ENCODE peak calls at places on chromosomes 6 and 20, in five cellular contexts. C, H, V, R and Z are unnamed samples.

GRCh38 chr6:75154973-75155372 is 50.9 kb downstream of the COL12A1 start:
- DNase-seq in H (no peak), R (no peak), V (no peak), C (no peak), Z (no peak)

GRCh38 chr20:36315545-36316351 is 9.6 kb downstream of the DLGAP4 start:
- DNase-seq in H (peak; percentile 62), R (no peak), V (no peak), C (peak; percentile 68), Z (no peak)

GRCh38 chr6:121201108-121201507 is 133.2 kb downstream of the TBC1D32 start:
- DNase-seq in C (no peak), R (no peak), H (no peak), V (peak; percentile 27), Z (no peak)

GRCh38 chr20:34529742-34530141 is 13.5 kb downstream of the DYNLRB1 start:
- DNase-seq in V (no peak), H (no peak), C (no peak), R (no peak), Z (no peak)

GRCh38 chr20:46430921-46431712 is 24.7 kb upstream of the ELMO2 start:
- DNase-seq in R (no peak), V (no peak), C (no peak), H (no peak), Z (no peak)

GRCh38 chr20:40961686-40962640 is 66.7 kb upstream of the TOP1 start:
- DNase-seq in C (no peak), H (peak; percentile 39), V (peak; percentile 38), R (no peak), Z (no peak)

GRCh38 chr6:169224185-169224695 is 29.4 kb downstream of the THBS2 start:
- DNase-seq in C (peak; percentile 95), V (peak; percentile 91), H (no peak), R (peak; percentile 36), Z (no peak)

GRCh38 chr20:61588356-61589054 is 336.4 kb downstream of the CDH4 start:
- DNase-seq in V (peak; percentile 81), C (no peak), H (no peak), R (no peak), Z (peak; percentile 20)

GRCh38 chr6:10890151-10890550 is 3.3 kb downstream of the SYCP2L start:
- DNase-seq in V (no peak), C (no peak), H (no peak), R (no peak), Z (no peak)

GRCh38 chr6:118735320-118735719 is 83.9 kb upstream of the CEP85L start:
- DNase-seq in V (no peak), R (no peak), H (no peak), C (no peak), Z (peak; percentile 10)

GRCh38 chr20:36658300-36658699 is 12.3 kb upstream of the SLA2 start:
- DNase-seq in V (no peak), H (no peak), C (no peak), R (no peak), Z (no peak)

GRCh38 chr6:35258336-35258735 is 1.2 kb upstream of the ZNF76 start:
- DNase-seq in R (no peak), C (no peak), H (no peak), V (no peak), Z (no peak)

DNA sequence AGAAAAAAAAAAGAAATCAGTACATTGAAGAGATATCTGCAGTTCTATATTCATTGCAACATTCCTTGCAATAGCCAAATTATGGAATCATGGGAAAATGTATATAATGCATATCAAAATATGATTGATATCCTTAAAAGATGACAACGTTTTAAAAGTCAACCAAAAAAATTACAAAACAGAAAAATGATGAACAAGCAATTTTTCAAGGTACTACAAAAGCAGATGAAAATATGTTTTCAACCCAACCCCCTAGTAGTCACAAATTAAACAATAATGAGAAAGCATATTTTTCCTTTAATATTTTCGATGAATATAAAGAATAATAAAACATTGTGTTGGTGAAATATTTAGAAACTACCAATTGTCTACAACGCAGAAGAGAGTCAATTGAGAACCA is 497.6 kb downstream of the MEI4 start:
- DNase-seq in H (no peak), R (no peak), C (no peak), V (no peak), Z (no peak)
- TF ChIP-seq CTCF in H (no peak), R (no peak), C (no peak), V (no peak), Z (no peak)

DNA sequence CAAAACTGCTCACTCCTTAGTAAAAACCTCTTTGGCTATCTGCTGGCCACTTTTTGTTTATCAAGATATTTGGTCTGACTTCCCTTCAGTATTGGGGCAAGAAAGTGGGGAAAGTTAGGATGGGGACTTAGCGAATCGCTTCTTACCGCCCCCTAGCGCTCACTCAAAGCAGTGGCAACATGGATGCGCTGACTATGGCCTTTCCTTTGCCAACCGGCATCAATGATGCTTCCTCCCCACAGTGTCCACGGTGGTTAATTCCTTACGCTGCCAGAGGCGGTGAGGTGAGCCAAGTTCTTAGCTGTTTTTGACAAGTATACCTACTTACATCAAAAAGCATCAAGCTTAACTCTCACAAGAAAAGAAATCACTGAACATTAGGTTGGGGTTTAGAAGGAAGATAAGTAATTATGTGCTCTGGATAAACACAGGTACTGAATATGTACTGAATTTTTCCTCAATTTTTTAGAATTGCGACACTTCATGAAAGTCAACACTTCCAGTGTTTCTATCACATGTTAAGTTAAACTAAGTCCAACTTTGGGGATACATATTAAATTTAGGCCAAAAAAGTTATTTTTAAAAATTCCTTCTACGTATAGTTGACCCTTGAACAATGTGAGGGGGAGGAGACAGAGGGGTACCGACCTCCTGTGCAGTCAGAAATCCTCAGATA is 86.7 kb downstream of the GMDS start:
- DNase-seq in V (peak; percentile 41), H (no peak), R (no peak), C (no peak), Z (peak; percentile 43)
- TF ChIP-seq CTCF in V (peak; percentile 41), H (peak; percentile 77), R (no peak), C (no peak), Z (peak; percentile 52)

DNA sequence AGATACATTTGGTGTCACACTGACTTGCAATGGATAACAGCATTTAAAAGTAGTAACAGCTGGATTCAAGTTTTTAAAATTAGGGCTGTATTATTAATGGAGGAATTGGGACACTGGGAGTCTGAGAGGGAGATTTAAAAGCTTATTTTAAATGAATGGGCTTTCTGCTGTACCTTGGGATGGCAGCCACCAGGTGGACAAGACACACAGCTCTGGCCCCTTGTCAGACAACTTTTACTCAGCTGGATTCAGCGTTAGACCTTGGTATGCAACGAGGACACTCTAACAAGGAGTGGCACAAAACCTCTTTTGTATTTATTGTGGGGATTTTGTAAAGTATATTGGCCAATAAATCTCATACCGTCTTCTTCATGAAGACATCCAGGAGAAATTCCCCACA is 105.8 kb downstream of the LCA5 start:
- DNase-seq in H (no peak), C (no peak), V (no peak), R (no peak), Z (peak; percentile 6)
- TF ChIP-seq CTCF in H (peak; percentile 64), C (no peak), V (no peak), R (no peak), Z (no peak)

GRCh38 chr6:148984516-148985056 is 237.8 kb downstream of the UST start:
- DNase-seq in R (no peak), C (no peak), V (no peak), H (no peak), Z (no peak)

GRCh38 chr6:148981515-148981914 is 234.7 kb downstream of the UST start:
- DNase-seq in C (no peak), R (no peak), H (no peak), V (no peak), Z (no peak)

GRCh38 chr6:148983366-148983765 is 236.5 kb downstream of the UST start:
- DNase-seq in C (no peak), H (no peak), R (no peak), V (no peak), Z (no peak)

GRCh38 chr6:148985499-148985898 is 238.7 kb downstream of the UST start:
- DNase-seq in R (no peak), C (no peak), V (no peak), H (no peak), Z (no peak)

GRCh38 chr6:148983986-148984385 is 237.2 kb downstream of the UST start:
- DNase-seq in R (no peak), H (no peak), C (no peak), V (no peak), Z (no peak)
- TF ChIP-seq CTCF in R (no peak), H (no peak), C (no peak), V (no peak), Z (no peak)

DNA sequence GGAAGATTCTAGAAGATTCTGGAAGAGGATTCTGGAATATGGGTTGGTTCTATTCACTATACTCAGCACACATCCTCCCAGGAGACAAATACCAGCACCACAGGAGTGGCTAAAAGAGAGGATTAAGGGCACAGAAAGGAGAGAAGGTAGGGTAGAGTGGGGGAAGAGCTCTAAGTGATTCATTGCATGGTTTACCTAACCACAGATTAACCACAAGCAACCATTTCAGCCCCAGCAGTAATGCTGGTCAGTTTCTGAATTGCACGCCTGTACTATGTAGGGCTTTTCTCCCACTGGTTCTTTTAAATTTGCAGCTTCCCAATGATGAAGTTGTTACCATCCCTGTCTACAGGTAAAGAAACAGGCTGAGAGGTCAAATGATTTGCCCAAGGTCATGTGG is 192.7 kb upstream of the PMEPA1 start:
- DNase-seq in C (no peak), V (peak; percentile 88), H (no peak), R (no peak), Z (no peak)
- TF ChIP-seq CTCF in C (no peak), V (no peak), H (no peak), R (no peak), Z (no peak)

GRCh38 chr6:17280552-17281090 is 540 bp upstream of the RBM24 start:
- DNase-seq in C (peak; percentile 82), R (peak; percentile 61), V (peak; percentile 44), H (peak; percentile 73), Z (peak; percentile 71)
- TF ChIP-seq CTCF in C (no peak), R (no peak), V (no peak), H (peak; percentile 38), Z (no peak)

GRCh38 chr20:43658068-43658722 is 8.7 kb upstream of the MYBL2 start:
- DNase-seq in V (peak; percentile 32), H (no peak), C (no peak), R (no peak), Z (no peak)
- TF ChIP-seq CTCF in V (no peak), H (peak; percentile 46), C (no peak), R (no peak), Z (no peak)

GRCh38 chr6:124661231-124661630 is 301.0 kb upstream of the RNF217 start:
- DNase-seq in C (no peak), H (no peak), V (no peak), R (no peak), Z (no peak)

GRCh38 chr6:124658053-124658452 is 304.2 kb upstream of the RNF217 start:
- DNase-seq in C (no peak), H (no peak), V (no peak), R (no peak), Z (no peak)

GRCh38 chr6:124655856-124656255 is 306.4 kb upstream of the RNF217 start:
- DNase-seq in R (no peak), C (no peak), H (no peak), V (no peak), Z (no peak)

GRCh38 chr6:124660185-124660584 is 302.1 kb upstream of the RNF217 start:
- DNase-seq in C (no peak), H (no peak), V (no peak), R (no peak), Z (no peak)

GRCh38 chr6:124659427-124659826 is 302.8 kb upstream of the RNF217 start:
- DNase-seq in V (no peak), C (no peak), H (no peak), R (no peak), Z (no peak)
- TF ChIP-seq CTCF in V (no peak), C (no peak), H (no peak), R (no peak), Z (no peak)

GRCh38 chr6:17640477-17640917 is 40.4 kb downstream of the FAM8A1 start:
- DNase-seq in R (no peak), V (no peak), C (no peak), H (no peak), Z (no peak)
- TF ChIP-seq CTCF in R (no peak), V (no peak), C (no peak), H (no peak), Z (no peak)